ENCODE peak calls at places on chromosome 18, in ten cellular contexts. I, H, G, R, V, D, F, M, K and O are unnamed samples.
A peak's percentile ranks its signal among the peaks of the same experiment; 100 is the strongest.

GRCh38 chr18:52345428-52345827 is 5.4 kb downstream of the DCC start:
- DNase-seq in V (no peak), R (no peak), H (no peak), D (no peak), M (no peak), F (no peak), K (no peak), I (no peak), G (no peak), O (no peak)

GRCh38 chr18:57730146-57730545 is 73.0 kb downstream of the ATP8B1 start:
- DNase-seq in D (no peak), G (no peak), F (no peak), K (no peak), H (no peak), M (no peak), V (no peak), I (no peak), R (no peak), O (no peak)

GRCh38 chr18:12744103-12744502 is 41.3 kb downstream of the PSMG2 start:
- DNase-seq in F (peak; percentile 92), D (no peak), H (no peak), I (no peak), G (peak; percentile 74), R (no peak), V (no peak), M (no peak), K (no peak), O (no peak)

GRCh38 chr18:76348267-76349066 is 146.6 kb downstream of the ZNF516 start:
- DNase-seq in K (peak; percentile 41), H (no peak), V (peak; percentile 39), R (no peak), D (peak; percentile 59), G (no peak), M (no peak), I (peak; percentile 65), F (peak; percentile 8), O (no peak)

GRCh38 chr18:7664024-7664312 is 96.9 kb downstream of the PTPRM start:
- DNase-seq in R (no peak), F (no peak), D (no peak), V (no peak), K (no peak), M (no peak), G (no peak), H (no peak), I (no peak), O (no peak)

GRCh38 chr18:48085781-48086487 is 155.5 kb upstream of the SMAD2 start:
- DNase-seq in K (no peak), D (no peak), G (no peak), H (no peak), V (no peak), F (peak; percentile 17), M (no peak), R (no peak), I (no peak), O (no peak)

GRCh38 chr18:40874233-40874632 is 1080.8 kb upstream of the PIK3C3 start:
- DNase-seq in H (no peak), I (no peak), M (no peak), V (no peak), D (no peak), G (no peak), R (no peak), K (no peak), F (peak; percentile 8), O (no peak)

GRCh38 chr18:49537232-49537876 is 24.5 kb upstream of the LIPG start:
- DNase-seq in R (no peak), H (no peak), G (no peak), F (peak; percentile 60), M (no peak), D (no peak), V (no peak), I (no peak), K (no peak), O (no peak)

DNA sequence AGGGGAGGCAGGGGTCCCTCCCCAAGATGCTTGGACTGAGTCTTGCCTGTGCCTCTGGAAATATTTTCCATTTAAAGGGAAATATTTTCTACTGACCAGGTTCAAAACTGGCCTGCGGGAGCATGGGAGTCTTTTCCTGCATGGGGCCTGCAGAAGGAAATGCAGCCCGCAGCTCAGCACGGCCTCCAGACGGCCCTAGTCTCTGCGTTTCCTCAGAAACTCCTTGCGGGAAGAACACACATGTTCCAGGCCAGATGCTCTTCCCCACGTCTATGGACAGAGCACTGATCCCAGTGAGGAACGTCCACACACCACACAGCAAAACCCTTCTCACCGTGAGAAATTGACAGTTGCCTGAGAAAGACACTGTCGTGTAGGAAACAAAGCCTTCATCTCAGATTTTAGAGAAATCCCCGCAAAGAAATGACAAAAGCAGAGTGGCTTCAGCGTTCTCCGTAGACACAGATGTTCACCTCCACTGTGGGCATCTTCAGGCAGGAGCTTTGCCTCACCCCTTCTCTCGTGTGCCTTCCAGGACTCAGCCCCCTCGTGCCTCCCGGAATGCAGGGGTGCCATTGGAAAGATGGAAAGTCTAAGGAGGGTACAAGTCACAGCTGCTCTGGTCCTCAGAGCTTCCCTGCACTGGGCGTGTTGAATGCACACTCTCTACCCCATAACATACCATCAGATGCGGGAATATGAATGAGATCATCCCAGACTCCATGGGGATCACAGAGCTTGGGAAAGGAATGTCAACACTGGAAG is 438.8 kb upstream of the SALL3 start:
- DNase-seq in V (no peak), I (no peak), K (no peak), D (no peak), H (no peak), G (no peak), F (no peak), M (no peak), R (no peak), O (no peak)
- H3K9me3 ChIP-seq in V (no peaks in the 10 kb centered on the region), I (no peaks in the 10 kb centered on the region), K (no peaks in the 10 kb centered on the region), D (no peaks in the 10 kb centered on the region), H (no peaks in the 10 kb centered on the region), G (no peaks in the 10 kb centered on the region), F (no peaks in the 10 kb centered on the region), M (no peaks in the 10 kb centered on the region), R (no peaks in the 10 kb centered on the region), O (no peaks in the 10 kb centered on the region)

DNA sequence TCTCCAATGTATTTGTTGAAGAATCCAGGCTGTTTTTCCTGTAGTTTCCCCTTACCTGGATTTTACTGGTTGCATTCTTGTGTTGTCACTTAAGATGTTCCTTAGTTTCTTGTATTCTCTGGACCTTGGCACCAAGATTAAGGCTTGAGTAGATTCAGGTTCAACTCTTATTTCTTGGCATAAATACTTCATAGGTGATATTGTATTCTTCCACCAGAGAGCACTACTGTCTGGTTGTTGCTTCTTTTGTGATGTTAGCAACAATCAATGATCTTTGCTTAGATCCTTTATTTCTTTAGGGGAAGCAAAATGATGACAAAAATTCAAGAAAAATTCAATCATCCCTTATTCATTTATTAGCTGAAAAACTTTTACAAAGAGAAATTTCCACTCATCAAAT is 211.1 kb downstream of the LOXHD1 start:
- DNase-seq in D (no peak), R (no peak), V (no peak), G (no peak), H (no peak), K (no peak), M (no peak), F (no peak), I (no peak), O (no peak)
- TF ChIP-seq CTCF in D (no peak), R (no peak), V (no peak), G (no peak), H (no peak), K (no peak), M (no peak), F (peak; percentile 33), I (no peak), O (no peak)

GRCh38 chr18:4063545-4063944 is 391.6 kb downstream of the DLGAP1 start:
- DNase-seq in V (no peak), I (no peak), H (no peak), K (no peak), F (no peak), M (no peak), G (no peak), D (no peak), R (no peak), O (no peak)

GRCh38 chr18:4058179-4058578 is 396.9 kb downstream of the DLGAP1 start:
- DNase-seq in V (no peak), F (no peak), H (no peak), I (no peak), M (no peak), D (no peak), G (no peak), R (no peak), K (no peak), O (no peak)

DNA sequence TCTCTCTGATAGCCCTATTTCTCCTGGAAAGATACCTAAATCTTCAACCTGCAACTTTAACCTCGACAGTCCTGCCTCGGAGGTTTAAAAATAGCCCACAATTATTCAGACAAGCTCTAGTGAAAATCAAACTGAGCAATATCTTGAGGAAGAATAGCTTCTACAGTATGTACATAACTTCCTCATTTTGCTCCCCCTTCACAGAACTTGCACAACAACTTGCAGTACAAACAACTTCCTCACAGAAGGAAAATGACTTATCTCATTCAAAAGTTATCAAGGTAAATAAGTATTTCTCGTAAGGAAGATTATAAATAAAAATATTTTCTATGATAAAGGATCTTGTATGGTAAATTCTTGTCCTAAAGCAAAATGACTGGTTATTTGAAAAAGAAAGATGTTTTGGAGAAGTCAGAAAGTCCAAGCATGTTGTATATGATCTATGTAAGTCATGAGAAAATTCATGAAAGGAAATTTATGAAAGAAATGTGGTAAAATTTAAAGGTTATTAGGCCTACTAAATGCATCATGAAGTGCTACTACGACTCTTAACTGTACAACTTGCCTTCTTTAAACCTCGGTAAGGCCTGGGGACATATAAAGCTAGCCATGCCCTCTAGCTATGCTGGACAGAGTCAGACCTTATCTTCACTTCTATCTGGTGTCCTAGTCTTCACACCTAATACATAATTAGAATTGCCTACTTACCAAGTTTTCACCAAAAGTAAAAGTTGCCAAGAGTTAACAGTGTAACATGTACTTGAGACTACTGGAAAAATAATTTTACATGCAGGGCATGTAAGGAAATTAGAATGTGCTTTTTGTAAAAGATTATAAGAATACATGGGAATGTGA is 394.5 kb downstream of the DLGAP1 start:
- DNase-seq in M (no peak), R (no peak), K (no peak), V (no peak), H (no peak), F (no peak), D (no peak), I (no peak), G (peak; percentile 31), O (no peak)
- H3K9me3 ChIP-seq in M (peaks cover 2% of the 10 kb centered on the region), R (peaks cover 12% of the 10 kb centered on the region), K (no peaks in the 10 kb centered on the region), V (peaks cover 28% of the 10 kb centered on the region), H (no peaks in the 10 kb centered on the region), F (peaks cover 20% of the 10 kb centered on the region), D (no peaks in the 10 kb centered on the region), I (peaks cover 28% of the 10 kb centered on the region), G (peaks cover 32% of the 10 kb centered on the region), O (peaks cover 40% of the 10 kb centered on the region)

GRCh38 chr18:68176901-68177300 is 538.0 kb downstream of the TMX3 start:
- DNase-seq in I (no peak), D (no peak), G (no peak), K (no peak), F (no peak), R (no peak), V (no peak), M (no peak), H (no peak), O (no peak)

GRCh38 chr18:68177807-68178702 is 536.9 kb downstream of the TMX3 start:
- DNase-seq in M (no peak), D (peak; percentile 7), G (no peak), V (no peak), I (peak; percentile 25), R (no peak), K (no peak), H (no peak), F (peak; percentile 98), O (no peak)

DNA sequence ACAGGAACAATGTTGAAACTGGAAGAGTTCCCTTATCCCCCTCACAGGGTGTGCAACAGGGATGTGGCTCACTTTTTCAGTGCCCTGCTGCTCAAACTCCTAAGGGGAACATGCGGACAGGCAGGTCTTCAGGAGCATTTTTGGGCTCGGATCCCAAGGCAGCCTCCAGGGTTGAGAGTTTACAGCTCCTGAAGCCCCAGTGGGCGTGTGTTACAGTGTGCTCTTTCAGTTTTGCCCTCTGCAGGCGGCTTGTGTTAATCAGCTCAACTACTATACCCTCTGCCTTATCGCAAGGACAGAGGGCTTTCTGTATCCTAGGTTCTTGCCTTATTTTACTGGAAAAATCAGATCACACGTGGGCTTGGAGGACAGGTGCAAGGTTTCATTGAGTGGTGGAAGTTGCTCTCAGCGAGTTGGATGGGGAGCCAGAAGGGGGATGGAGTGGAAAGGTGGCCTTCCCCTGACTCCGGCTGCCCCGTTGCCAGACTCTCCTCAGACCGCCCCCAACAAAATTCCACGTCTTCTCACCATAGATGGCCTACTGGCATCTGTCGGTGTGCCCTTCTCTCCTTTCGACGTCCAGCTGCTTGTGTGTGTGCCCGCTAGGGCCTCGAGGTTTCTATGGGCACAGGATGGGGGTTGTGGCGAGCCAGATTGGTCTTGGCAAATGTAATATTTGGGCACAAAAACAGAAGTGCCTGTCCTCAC is 541.9 kb downstream of the TMX3 start:
- DNase-seq in F (no peak), M (no peak), D (no peak), G (no peak), V (peak; percentile 59), I (no peak), R (no peak), H (no peak), K (no peak), O (no peak)
- TF ChIP-seq CTCF in F (no peak), M (no peak), D (no peak), G (no peak), V (peak; percentile 32), I (no peak), R (no peak), H (no peak), K (no peak), O (no peak)